ENCODE peak calls at places on chromosomes 6 and 20, in seven cellular contexts. One of them, this sample, is unnamed.

GRCh38 chr6:19664050-19664449 is 173.1 kb upstream of the ID4 start:
- DNase-seq in Right ventricle myocardium inferior: no peak
- DNase-seq in stimulated activated CD4-positive, alpha-beta T cell treated with anti-CD3 and anti-CD28 coated beads, Interleukin-15, amount 100 ng/mL, for 1 hour: no peak
- DNase-seq in dorsolateral prefrontal cortex: no peak
- DNase-seq in amygdala: no peak
- DNase-seq in epithelial cell of esophagus: no peak
- DNase-seq in GM18507: no peak
- DNase-seq in this sample: no peak

GRCh38 chr6:44820366-44821158 is 433.1 kb downstream of the CDC5L start:
- DNase-seq in dorsolateral prefrontal cortex: no peak
- DNase-seq in epithelial cell of esophagus: peak
- DNase-seq in amygdala: no peak
- DNase-seq in Right ventricle myocardium inferior: no peak
- DNase-seq in stimulated activated CD4-positive, alpha-beta T cell treated with anti-CD3 and anti-CD28 coated beads, Interleukin-15, amount 100 ng/mL, for 1 hour: no peak
- DNase-seq in GM18507: no peak
- DNase-seq in this sample: no peak

GRCh38 chr6:28922841-28923317 is 906 bp downstream of the TRIM27 start:
- DNase-seq in stimulated activated CD4-positive, alpha-beta T cell treated with anti-CD3 and anti-CD28 coated beads, Interleukin-15, amount 100 ng/mL, for 1 hour: no peak
- DNase-seq in dorsolateral prefrontal cortex: peak
- DNase-seq in epithelial cell of esophagus: peak
- DNase-seq in GM18507: no peak
- DNase-seq in amygdala: no peak
- DNase-seq in Right ventricle myocardium inferior: no peak
- DNase-seq in this sample: peak

GRCh38 chr6:143441680-143442359 is 8.7 kb downstream of the ADAT2 start:
- DNase-seq in epithelial cell of esophagus: no peak
- DNase-seq in GM18507: no peak
- DNase-seq in dorsolateral prefrontal cortex: no peak
- DNase-seq in Right ventricle myocardium inferior: no peak
- DNase-seq in stimulated activated CD4-positive, alpha-beta T cell treated with anti-CD3 and anti-CD28 coated beads, Interleukin-15, amount 100 ng/mL, for 1 hour: no peak
- DNase-seq in amygdala: no peak
- DNase-seq in this sample: no peak

GRCh38 chr20:50338479-50339195 is 148.0 kb downstream of the CEBPB start:
- DNase-seq in dorsolateral prefrontal cortex: no peak
- DNase-seq in amygdala: no peak
- DNase-seq in epithelial cell of esophagus: no peak
- DNase-seq in GM18507: peak
- DNase-seq in stimulated activated CD4-positive, alpha-beta T cell treated with anti-CD3 and anti-CD28 coated beads, Interleukin-15, amount 100 ng/mL, for 1 hour: no peak
- DNase-seq in Right ventricle myocardium inferior: no peak
- DNase-seq in this sample: peak

GRCh38 chr6:92150560-92150959 is 1268.8 kb downstream of the EPHA7 start:
- DNase-seq in stimulated activated CD4-positive, alpha-beta T cell treated with anti-CD3 and anti-CD28 coated beads, Interleukin-15, amount 100 ng/mL, for 1 hour: no peak
- DNase-seq in Right ventricle myocardium inferior: no peak
- DNase-seq in epithelial cell of esophagus: peak
- DNase-seq in dorsolateral prefrontal cortex: no peak
- DNase-seq in GM18507: no peak
- DNase-seq in amygdala: no peak
- DNase-seq in this sample: no peak

GRCh38 chr20:45912344-45912682 is 358 bp upstream of the PLTP start:
- DNase-seq in GM18507: no peak
- DNase-seq in amygdala: no peak
- DNase-seq in stimulated activated CD4-positive, alpha-beta T cell treated with anti-CD3 and anti-CD28 coated beads, Interleukin-15, amount 100 ng/mL, for 1 hour: no peak
- DNase-seq in dorsolateral prefrontal cortex: no peak
- DNase-seq in Right ventricle myocardium inferior: no peak
- DNase-seq in epithelial cell of esophagus: no peak
- DNase-seq in this sample: no peak

GRCh38 chr20:63977392-63978276 is 1.8 kb downstream of the SAMD10 start:
- DNase-seq in epithelial cell of esophagus: peak
- DNase-seq in amygdala: no peak
- DNase-seq in stimulated activated CD4-positive, alpha-beta T cell treated with anti-CD3 and anti-CD28 coated beads, Interleukin-15, amount 100 ng/mL, for 1 hour: no peak
- DNase-seq in dorsolateral prefrontal cortex: no peak
- DNase-seq in Right ventricle myocardium inferior: no peak
- DNase-seq in GM18507: no peak
- DNase-seq in this sample: no peak

GRCh38 chr6:28462401-28462800 is 19.1 kb upstream of the ZSCAN23 start:
- DNase-seq in GM18507: no peak
- DNase-seq in amygdala: peak
- DNase-seq in dorsolateral prefrontal cortex: peak
- DNase-seq in stimulated activated CD4-positive, alpha-beta T cell treated with anti-CD3 and anti-CD28 coated beads, Interleukin-15, amount 100 ng/mL, for 1 hour: no peak
- DNase-seq in epithelial cell of esophagus: no peak
- DNase-seq in Right ventricle myocardium inferior: no peak
- DNase-seq in this sample: no peak

GRCh38 chr6:41551086-41551702 is 5.0 kb downstream of the FOXP4 start:
- DNase-seq in stimulated activated CD4-positive, alpha-beta T cell treated with anti-CD3 and anti-CD28 coated beads, Interleukin-15, amount 100 ng/mL, for 1 hour: no peak
- DNase-seq in Right ventricle myocardium inferior: no peak
- DNase-seq in amygdala: no peak
- DNase-seq in epithelial cell of esophagus: no peak
- DNase-seq in dorsolateral prefrontal cortex: no peak
- DNase-seq in GM18507: no peak
- DNase-seq in this sample: no peak

GRCh38 chr6:44858998-44859397 is 469.1 kb upstream of the RUNX2 start:
- DNase-seq in amygdala: no peak
- DNase-seq in dorsolateral prefrontal cortex: no peak
- DNase-seq in GM18507: no peak
- DNase-seq in stimulated activated CD4-positive, alpha-beta T cell treated with anti-CD3 and anti-CD28 coated beads, Interleukin-15, amount 100 ng/mL, for 1 hour: no peak
- DNase-seq in Right ventricle myocardium inferior: no peak
- DNase-seq in epithelial cell of esophagus: no peak
- DNase-seq in this sample: no peak

GRCh38 chr6:47424436-47424836 is 53.2 kb upstream of the CD2AP start:
- DNase-seq in dorsolateral prefrontal cortex: no peak
- DNase-seq in Right ventricle myocardium inferior: no peak
- DNase-seq in stimulated activated CD4-positive, alpha-beta T cell treated with anti-CD3 and anti-CD28 coated beads, Interleukin-15, amount 100 ng/mL, for 1 hour: no peak
- DNase-seq in GM18507: no peak
- DNase-seq in epithelial cell of esophagus: no peak
- DNase-seq in amygdala: no peak
- DNase-seq in this sample: no peak

GRCh38 chr20:14413835-14414234 is 76.4 kb upstream of the FLRT3 start:
- DNase-seq in stimulated activated CD4-positive, alpha-beta T cell treated with anti-CD3 and anti-CD28 coated beads, Interleukin-15, amount 100 ng/mL, for 1 hour: no peak
- DNase-seq in GM18507: no peak
- DNase-seq in Right ventricle myocardium inferior: no peak
- DNase-seq in dorsolateral prefrontal cortex: no peak
- DNase-seq in amygdala: no peak
- DNase-seq in epithelial cell of esophagus: no peak
- DNase-seq in this sample: no peak

GRCh38 chr20:51562334-51563140 is 20.0 kb upstream of the NFATC2 start:
- DNase-seq in GM18507: no peak
- DNase-seq in dorsolateral prefrontal cortex: peak
- DNase-seq in stimulated activated CD4-positive, alpha-beta T cell treated with anti-CD3 and anti-CD28 coated beads, Interleukin-15, amount 100 ng/mL, for 1 hour: no peak
- DNase-seq in epithelial cell of esophagus: peak
- DNase-seq in amygdala: peak
- DNase-seq in Right ventricle myocardium inferior: peak
- DNase-seq in this sample: peak

GRCh38 chr20:62950741-62951140 is 1.8 kb upstream of the SLC17A9 start:
- DNase-seq in stimulated activated CD4-positive, alpha-beta T cell treated with anti-CD3 and anti-CD28 coated beads, Interleukin-15, amount 100 ng/mL, for 1 hour: no peak
- DNase-seq in amygdala: no peak
- DNase-seq in dorsolateral prefrontal cortex: no peak
- DNase-seq in Right ventricle myocardium inferior: no peak
- DNase-seq in epithelial cell of esophagus: no peak
- DNase-seq in GM18507: no peak
- DNase-seq in this sample: no peak

GRCh38 chr20:1696521-1697209 is 39.1 kb upstream of the SIRPG start:
- DNase-seq in amygdala: no peak
- DNase-seq in GM18507: no peak
- DNase-seq in Right ventricle myocardium inferior: no peak
- DNase-seq in dorsolateral prefrontal cortex: no peak
- DNase-seq in stimulated activated CD4-positive, alpha-beta T cell treated with anti-CD3 and anti-CD28 coated beads, Interleukin-15, amount 100 ng/mL, for 1 hour: no peak
- DNase-seq in epithelial cell of esophagus: no peak
- DNase-seq in this sample: no peak

GRCh38 chr6:167054987-167055386 is 55.8 kb downstream of the CEP43 start:
- DNase-seq in dorsolateral prefrontal cortex: no peak
- DNase-seq in Right ventricle myocardium inferior: no peak
- DNase-seq in epithelial cell of esophagus: no peak
- DNase-seq in stimulated activated CD4-positive, alpha-beta T cell treated with anti-CD3 and anti-CD28 coated beads, Interleukin-15, amount 100 ng/mL, for 1 hour: no peak
- DNase-seq in GM18507: no peak
- DNase-seq in amygdala: no peak
- DNase-seq in this sample: no peak

GRCh38 chr6:46010270-46010669 is 5.4 kb downstream of the CLIC5 start:
- DNase-seq in stimulated activated CD4-positive, alpha-beta T cell treated with anti-CD3 and anti-CD28 coated beads, Interleukin-15, amount 100 ng/mL, for 1 hour: no peak
- DNase-seq in Right ventricle myocardium inferior: no peak
- DNase-seq in amygdala: no peak
- DNase-seq in epithelial cell of esophagus: no peak
- DNase-seq in GM18507: no peak
- DNase-seq in dorsolateral prefrontal cortex: no peak
- DNase-seq in this sample: no peak

GRCh38 chr6:52317841-52318581 is 33.5 kb upstream of the MCM3 start:
- DNase-seq in stimulated activated CD4-positive, alpha-beta T cell treated with anti-CD3 and anti-CD28 coated beads, Interleukin-15, amount 100 ng/mL, for 1 hour: no peak
- DNase-seq in epithelial cell of esophagus: peak
- DNase-seq in dorsolateral prefrontal cortex: no peak
- DNase-seq in GM18507: peak
- DNase-seq in Right ventricle myocardium inferior: no peak
- DNase-seq in amygdala: no peak
- DNase-seq in this sample: no peak

GRCh38 chr6:46901747-46902362 is 19.9 kb downstream of the ADGRF5 start:
- DNase-seq in amygdala: no peak
- DNase-seq in Right ventricle myocardium inferior: no peak
- DNase-seq in GM18507: no peak
- DNase-seq in epithelial cell of esophagus: no peak
- DNase-seq in dorsolateral prefrontal cortex: no peak
- DNase-seq in stimulated activated CD4-positive, alpha-beta T cell treated with anti-CD3 and anti-CD28 coated beads, Interleukin-15, amount 100 ng/mL, for 1 hour: no peak
- DNase-seq in this sample: no peak

GRCh38 chr20:51385941-51386530 is 156.5 kb downstream of the NFATC2 start:
- DNase-seq in amygdala: no peak
- DNase-seq in GM18507: no peak
- DNase-seq in dorsolateral prefrontal cortex: peak
- DNase-seq in stimulated activated CD4-positive, alpha-beta T cell treated with anti-CD3 and anti-CD28 coated beads, Interleukin-15, amount 100 ng/mL, for 1 hour: no peak
- DNase-seq in epithelial cell of esophagus: peak
- DNase-seq in Right ventricle myocardium inferior: no peak
- DNase-seq in this sample: no peak

GRCh38 chr6:33616913-33617312 is 4.2 kb upstream of the ITPR3 start:
- DNase-seq in Right ventricle myocardium inferior: no peak
- DNase-seq in dorsolateral prefrontal cortex: no peak
- DNase-seq in epithelial cell of esophagus: peak
- DNase-seq in stimulated activated CD4-positive, alpha-beta T cell treated with anti-CD3 and anti-CD28 coated beads, Interleukin-15, amount 100 ng/mL, for 1 hour: no peak
- DNase-seq in GM18507: no peak
- DNase-seq in amygdala: no peak
- DNase-seq in this sample: no peak

GRCh38 chr6:66926060-66926459 is 1219.0 kb upstream of the EYS start:
- DNase-seq in stimulated activated CD4-positive, alpha-beta T cell treated with anti-CD3 and anti-CD28 coated beads, Interleukin-15, amount 100 ng/mL, for 1 hour: no peak
- DNase-seq in epithelial cell of esophagus: peak
- DNase-seq in GM18507: no peak
- DNase-seq in Right ventricle myocardium inferior: no peak
- DNase-seq in dorsolateral prefrontal cortex: no peak
- DNase-seq in amygdala: no peak
- DNase-seq in this sample: no peak

GRCh38 chr20:40702504-40702903 is 13.5 kb upstream of the MAFB start:
- DNase-seq in Right ventricle myocardium inferior: no peak
- DNase-seq in amygdala: no peak
- DNase-seq in dorsolateral prefrontal cortex: no peak
- DNase-seq in GM18507: no peak
- DNase-seq in epithelial cell of esophagus: no peak
- DNase-seq in stimulated activated CD4-positive, alpha-beta T cell treated with anti-CD3 and anti-CD28 coated beads, Interleukin-15, amount 100 ng/mL, for 1 hour: no peak
- DNase-seq in this sample: no peak

GRCh38 chr6:134539865-134540323 is 222.0 kb upstream of the SGK1 start:
- DNase-seq in dorsolateral prefrontal cortex: peak
- DNase-seq in amygdala: no peak
- DNase-seq in stimulated activated CD4-positive, alpha-beta T cell treated with anti-CD3 and anti-CD28 coated beads, Interleukin-15, amount 100 ng/mL, for 1 hour: no peak
- DNase-seq in GM18507: no peak
- DNase-seq in Right ventricle myocardium inferior: no peak
- DNase-seq in epithelial cell of esophagus: no peak
- DNase-seq in this sample: no peak

GRCh38 chr20:52425253-52425652 is 233.7 kb upstream of the ZFP64 start:
- DNase-seq in dorsolateral prefrontal cortex: no peak
- DNase-seq in Right ventricle myocardium inferior: no peak
- DNase-seq in epithelial cell of esophagus: no peak
- DNase-seq in stimulated activated CD4-positive, alpha-beta T cell treated with anti-CD3 and anti-CD28 coated beads, Interleukin-15, amount 100 ng/mL, for 1 hour: no peak
- DNase-seq in amygdala: no peak
- DNase-seq in GM18507: no peak
- DNase-seq in this sample: no peak

GRCh38 chr20:62737271-62737761 is 28.7 kb downstream of the NTSR1 start:
- DNase-seq in dorsolateral prefrontal cortex: no peak
- DNase-seq in GM18507: no peak
- DNase-seq in epithelial cell of esophagus: no peak
- DNase-seq in Right ventricle myocardium inferior: peak
- DNase-seq in stimulated activated CD4-positive, alpha-beta T cell treated with anti-CD3 and anti-CD28 coated beads, Interleukin-15, amount 100 ng/mL, for 1 hour: no peak
- DNase-seq in amygdala: no peak
- DNase-seq in this sample: no peak

GRCh38 chr20:18388860-18389259 is 78.0 kb downstream of the DZANK1 start:
- DNase-seq in amygdala: no peak
- DNase-seq in stimulated activated CD4-positive, alpha-beta T cell treated with anti-CD3 and anti-CD28 coated beads, Interleukin-15, amount 100 ng/mL, for 1 hour: no peak
- DNase-seq in GM18507: no peak
- DNase-seq in dorsolateral prefrontal cortex: no peak
- DNase-seq in Right ventricle myocardium inferior: no peak
- DNase-seq in epithelial cell of esophagus: peak
- DNase-seq in this sample: no peak